ENCODE peak calls at places on chromosomes 4 and X, in eight cellular contexts. K is mesenchymal stem cell, I is breast epithelium, N is mesendoderm, C is osteoblast, B is thoracic aorta, U is Panc1, O is ovary. G is an unnamed sample. For H3K4me1, the result is how much of the 10 kb centered on the place peaks cover.

GRCh38 chr4:130238121-130238520 is 1142.2 kb downstream of the C4orf33 start:
- DNase-seq in C (no peak), K (no peak), U (no peak), O (no peak), B (no peak), I (no peak), N (no peak), G (no peak)

GRCh38 chr4:38366451-38366850 is 297.5 kb upstream of the KLF3 start:
- DNase-seq in C (no peak), B (peak), I (no peak), N (no peak), K (no peak), U (no peak), O (no peak), G (no peak)

GRCh38 chr4:13492752-13493151 is 8.6 kb upstream of the RAB28 start:
- DNase-seq in U (no peak), B (no peak), N (no peak), C (no peak), K (no peak), I (no peak), O (no peak), G (no peak)

GRCh38 chr4:60611762-60612496 is 588.2 kb upstream of the ADGRL3 start:
- DNase-seq in U (no peak), I (no peak), C (no peak), N (peak), O (no peak), K (no peak), B (no peak), G (no peak)

GRCh38 chr4:53515076-53515475 is 76.2 kb downstream of the LNX1 start:
- DNase-seq in B (no peak), U (no peak), K (no peak), C (no peak), N (no peak), I (no peak), O (no peak), G (no peak)

GRCh38 chr4:105637409-105638258 is 70.9 kb downstream of the INTS12 start:
- DNase-seq in N (no peak), O (peak), B (peak), U (no peak), I (peak), C (no peak), K (peak), G (peak)

GRCh38 chrX:30762754-30763153 is 109.5 kb downstream of the GK start:
- DNase-seq in C (no peak), U (no peak), K (no peak), I (no peak), B (no peak), N (no peak), O (no peak), G (no peak)

GRCh38 chr4:168390041-168390440 is 71.5 kb upstream of the DDX60 start:
- DNase-seq in N (no peak), K (no peak), O (no peak), U (no peak), C (no peak), I (no peak), B (no peak), G (no peak)

GRCh38 chrX:39969099-39969825 is 128.5 kb downstream of the BCOR start:
- DNase-seq in U (no peak), C (no peak), N (peak), K (no peak), O (no peak), B (no peak), I (no peak), G (no peak)

GRCh38 chrX:13750204-13750603 is 15.7 kb downstream of the OFD1 start:
- DNase-seq in K (peak), U (no peak), I (no peak), O (no peak), N (peak), C (peak), B (no peak), G (no peak)

GRCh38 chr4:10303291-10303690 is 153.9 kb downstream of the ZNF518B start:
- DNase-seq in I (no peak), C (no peak), O (no peak), B (no peak), K (no peak), N (no peak), U (no peak), G (no peak)

GRCh38 chrX:136190038-136190437 is 42.7 kb downstream of the FHL1 start:
- DNase-seq in I (no peak), C (no peak), N (no peak), B (no peak), O (no peak), U (no peak), K (no peak), G (no peak)

GRCh38 chrX:136192135-136192534 is 44.8 kb downstream of the FHL1 start:
- DNase-seq in I (no peak), B (no peak), K (no peak), C (no peak), U (no peak), O (no peak), N (no peak), G (no peak)

GRCh38 chrX:136192839-136193414 is 45.6 kb downstream of the FHL1 start:
- DNase-seq in U (no peak), I (no peak), C (no peak), O (no peak), K (no peak), B (no peak), N (no peak), G (no peak)

GRCh38 chrX:136189222-136189621 is 41.9 kb downstream of the FHL1 start:
- DNase-seq in K (no peak), U (no peak), I (no peak), O (no peak), C (no peak), B (no peak), N (no peak), G (no peak)

GRCh38 chrX:136191171-136191570 is 43.8 kb downstream of the FHL1 start:
- DNase-seq in U (no peak), C (no peak), O (no peak), I (no peak), N (no peak), B (no peak), K (no peak), G (no peak)
- H3K27ac ChIP-seq in U (no peak), C (no peak), O (no peak), I (no peak), N (no peak), B (peak), K (no peak), G (peak)

DNA sequence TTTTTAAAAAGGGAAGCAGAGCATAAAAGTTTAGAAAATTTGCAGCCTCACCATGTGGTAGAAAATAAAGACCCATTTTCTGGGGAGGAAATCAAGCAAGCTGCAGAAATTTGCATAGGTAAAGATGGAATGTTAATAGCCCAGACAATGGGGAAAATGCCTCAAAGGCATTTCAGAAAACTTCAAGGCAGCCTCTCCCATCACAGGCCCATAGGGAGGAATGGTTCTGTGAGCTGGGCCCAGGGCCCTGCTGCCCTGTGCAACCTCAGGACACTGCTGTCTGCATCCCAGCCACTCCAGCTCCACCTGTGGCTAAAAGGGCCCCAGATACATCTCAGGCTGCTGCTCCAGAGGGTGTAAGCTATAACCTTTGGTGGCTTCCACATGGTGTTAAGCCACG is 137.9 kb downstream of the INPP4B start:
- DNase-seq in B (no peak), I (no peak), U (no peak), K (no peak), C (no peak), O (no peak), N (peak), G (no peak)
- H3K4me3 ChIP-seq in B (no peak), I (no peak), U (no peak), K (no peak), C (no peak), O (no peak), N (no peak), G (no peak)

DNA sequence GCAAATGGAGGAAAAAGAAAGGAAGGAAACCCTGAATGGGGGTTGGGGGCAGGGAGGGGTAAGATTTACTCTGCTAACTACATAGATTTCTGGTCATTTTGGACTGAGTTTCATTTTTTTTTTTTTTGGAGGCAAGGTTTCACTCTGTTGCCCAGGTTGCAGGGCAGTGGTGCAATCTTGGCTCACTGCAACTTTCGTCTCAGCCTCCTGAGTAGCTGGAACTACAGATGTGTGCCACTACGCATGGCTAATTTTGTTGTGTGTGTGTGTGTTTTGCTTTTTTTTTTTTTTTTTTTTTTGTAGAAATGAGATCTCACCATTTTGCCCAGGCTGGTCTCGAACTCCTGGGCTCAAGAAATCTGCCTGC is 223.5 kb downstream of the APBB2 start:
- DNase-seq in K (no peak), C (no peak), O (no peak), I (no peak), N (no peak), B (no peak), U (no peak), G (no peak)
- H3K4me1 ChIP-seq in K (under half), C (under half), O (under half), I (under half), N (under half), B (under half), U (under half), G (under half)

GRCh38 chr4:1014395-1015167 is 3.2 kb downstream of the FGFRL1 start:
- DNase-seq in N (no peak), B (no peak), O (no peak), I (no peak), K (no peak), C (no peak), U (no peak), G (no peak)

GRCh38 chr4:1012031-1012739 is 759 bp downstream of the FGFRL1 start:
- DNase-seq in N (peak), O (peak), U (no peak), B (no peak), C (peak), K (peak), I (peak), G (peak)

GRCh38 chr4:1011022-1011694 is at the start of gene FGFRL1:
- DNase-seq in N (peak), O (peak), B (peak), I (peak), U (no peak), C (peak), K (peak), G (peak)

GRCh38 chr4:1015179-1015578 is 3.8 kb downstream of the FGFRL1 start:
- DNase-seq in I (no peak), O (no peak), C (no peak), B (no peak), K (no peak), N (no peak), U (no peak), G (no peak)

DNA sequence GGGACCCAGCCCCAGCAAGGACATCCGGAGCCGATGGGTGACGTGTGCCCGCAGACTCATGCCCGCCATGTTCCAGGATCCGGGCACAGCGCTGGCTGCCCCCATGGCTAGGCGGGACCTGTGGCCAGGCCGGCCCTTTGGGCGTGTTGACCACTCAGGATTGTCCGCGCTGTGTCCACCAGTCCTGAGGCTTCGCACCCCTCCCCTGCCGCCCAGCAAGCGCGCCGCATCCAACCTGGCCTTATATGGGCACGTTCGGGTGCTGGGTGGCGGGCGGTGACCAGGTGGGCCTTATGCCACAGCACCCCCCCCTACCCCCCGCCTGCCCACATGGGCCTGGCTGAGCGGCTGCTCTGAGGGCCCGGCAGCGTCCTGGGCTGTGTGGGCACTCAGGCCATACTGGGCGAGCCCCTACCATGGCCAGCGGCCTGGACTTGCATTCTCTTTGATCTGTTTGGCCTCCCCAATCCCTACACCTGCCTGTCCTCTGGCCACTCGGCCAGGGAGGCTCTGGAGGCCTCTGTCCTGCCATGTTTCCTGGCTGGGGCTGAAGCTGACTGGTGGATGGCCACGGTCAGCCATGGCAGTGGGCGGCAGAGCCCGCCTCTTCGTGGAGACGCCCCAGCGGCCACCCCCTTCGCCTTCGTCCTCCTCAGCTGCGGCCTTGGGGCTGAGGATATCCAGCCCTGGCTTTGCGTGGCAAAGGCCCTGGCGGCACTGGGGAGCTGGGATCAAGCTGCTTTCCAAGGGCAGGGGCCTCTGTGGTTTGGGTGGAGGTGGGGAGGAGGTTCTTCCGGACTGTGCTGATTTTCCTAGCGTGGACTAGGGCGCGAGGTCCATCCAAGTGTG is 2.0 kb downstream of the FGFRL1 start:
- DNase-seq in K (no peak), O (peak), U (no peak), N (no peak), I (no peak), B (no peak), C (no peak), G (no peak)
- H3K27ac ChIP-seq in K (no peak), O (no peak), U (no peak), N (no peak), I (no peak), B (no peak), C (no peak), G (no peak)

DNA sequence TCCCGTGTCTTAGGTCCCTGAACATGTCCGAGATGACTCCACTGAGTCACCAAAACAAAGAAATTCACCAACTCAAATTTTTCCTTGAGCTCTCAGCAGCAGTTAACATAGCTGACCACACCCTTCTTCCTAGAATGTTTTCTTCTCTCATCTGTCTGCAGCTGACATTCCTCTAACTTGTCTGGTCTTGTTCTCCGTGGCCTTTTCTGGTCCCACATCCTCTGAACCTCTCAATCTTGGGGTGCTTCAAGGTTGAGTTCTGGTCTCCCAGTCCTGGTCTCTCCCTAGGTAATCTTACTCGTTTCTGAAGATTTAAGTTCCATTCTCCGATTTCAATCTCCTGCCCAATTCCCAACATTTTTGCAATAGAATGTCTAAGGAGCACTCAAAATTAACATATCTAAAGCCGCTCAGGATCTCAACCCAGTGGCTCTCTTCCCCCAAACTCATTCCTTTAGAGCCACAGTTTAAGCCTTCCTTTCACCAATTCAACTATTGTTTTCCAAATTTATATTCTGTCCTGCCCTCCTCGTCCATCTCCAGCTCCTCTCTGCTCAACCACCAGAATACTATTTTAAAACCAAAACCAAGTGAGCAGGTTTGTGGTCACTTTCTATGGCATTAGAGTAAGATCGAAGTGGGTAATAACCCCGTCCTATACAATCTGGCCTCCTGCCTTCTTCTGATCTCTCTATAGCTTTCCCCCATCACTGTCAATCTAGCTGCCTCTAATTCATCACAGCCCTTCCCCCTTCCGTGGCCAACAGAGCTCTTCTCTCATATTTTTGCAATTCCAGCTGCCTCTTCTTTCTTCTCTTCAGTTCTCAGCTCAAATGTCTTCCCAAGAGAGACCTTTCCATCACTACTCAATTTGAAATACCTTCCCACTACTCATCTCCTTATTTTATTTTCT is 1.2 kb downstream of the TRIML2 start:
- DNase-seq in N (peak), U (no peak), K (peak), B (no peak), O (no peak), C (peak), I (no peak), G (no peak)
- H3K4me3 ChIP-seq in N (peak), U (no peak), K (no peak), B (no peak), O (no peak), C (no peak), I (no peak), G (no peak)

GRCh38 chr4:144185086-144185485 is 44.6 kb upstream of the GYPA start:
- DNase-seq in B (no peak), U (no peak), N (no peak), I (no peak), O (no peak), K (no peak), C (no peak), G (no peak)

GRCh38 chr4:144178414-144178813 is 37.9 kb upstream of the GYPA start:
- DNase-seq in I (no peak), O (no peak), U (no peak), B (no peak), C (no peak), K (no peak), N (peak), G (no peak)

GRCh38 chr4:144181386-144181785 is 40.9 kb upstream of the GYPA start:
- DNase-seq in B (no peak), N (no peak), O (no peak), C (no peak), K (no peak), I (no peak), U (no peak), G (no peak)

GRCh38 chr4:144179152-144179739 is 38.7 kb upstream of the GYPA start:
- DNase-seq in U (no peak), C (no peak), O (no peak), B (no peak), K (no peak), N (peak), I (no peak), G (no peak)

DNA sequence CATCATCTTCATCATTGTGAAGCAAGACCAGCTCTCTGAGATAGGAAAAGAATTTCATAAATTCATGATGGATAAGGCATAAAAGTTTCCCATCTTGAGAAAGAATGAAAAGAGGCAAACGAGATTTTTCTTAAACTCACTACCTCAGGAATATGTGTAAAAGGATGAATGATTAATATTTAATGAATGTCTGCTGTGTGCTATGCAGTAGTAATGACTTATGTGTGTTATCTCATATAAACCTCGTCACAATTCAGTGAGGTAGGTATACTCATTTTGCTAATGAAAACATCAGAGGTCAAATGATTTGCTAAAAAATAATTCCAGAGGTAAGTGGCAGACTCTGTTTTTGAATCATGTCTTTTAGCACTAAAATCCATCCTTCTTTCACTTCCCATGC is 42.6 kb upstream of the GYPA start:
- DNase-seq in B (no peak), C (no peak), N (no peak), K (no peak), U (no peak), O (no peak), I (no peak), G (no peak)
- H3K4me1 ChIP-seq in B (under half), C (under half), N (under half), K (under half), U (under half), O (under half), I (under half), G (under half)

DNA sequence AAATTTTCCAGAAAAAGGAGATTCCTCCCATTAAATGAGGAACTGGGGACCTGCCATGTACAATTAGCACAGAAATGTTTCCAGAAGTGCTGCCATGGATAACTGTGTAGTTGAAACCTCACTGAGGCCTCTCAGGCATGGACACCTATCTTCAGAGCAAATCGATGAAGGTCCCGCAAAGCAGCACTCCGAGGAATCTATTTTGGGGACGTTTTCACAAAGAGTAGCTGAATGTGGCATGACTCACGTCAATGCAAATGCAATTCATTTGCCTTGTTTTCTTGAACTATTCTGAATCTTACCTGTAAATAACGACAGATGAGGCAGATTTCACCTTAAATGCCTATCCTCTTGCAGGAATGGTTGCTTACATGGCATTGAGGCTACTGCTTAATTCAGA is 87.1 kb upstream of the STS start:
- DNase-seq in C (no peak), K (no peak), I (no peak), B (no peak), N (no peak), U (no peak), O (no peak), G (no peak)
- H3K27ac ChIP-seq in C (no peak), K (no peak), I (no peak), B (no peak), N (no peak), U (no peak), O (no peak), G (no peak)

G was measured in lung.